ENCODE peak calls at places on chromosomes 3 and 15, in five cellular contexts. O is body of pancreas; Y is EL; D is HL-60; X is activated CD4-positive, alpha-beta T cell treated with anti-CD3 and anti-CD28 coated beads, Interleukin-2, amount 50 U/mL, for 48 hours. F is an unnamed sample.

GRCh38 chr3:128497305-128498126 is 4.5 kb upstream of the GATA2 start:
- DNase-seq in Y (peak), X (peak), D (peak), O (peak), F (no peak)

GRCh38 chr3:136957751-136958288 is at the start of gene IL20RB:
- DNase-seq in X (no peak), Y (peak), D (no peak), O (no peak), F (no peak)

GRCh38 chr3:43760951-43761350 is 70.2 kb downstream of the ABHD5 start:
- DNase-seq in Y (no peak), O (no peak), D (no peak), X (no peak), F (no peak)

GRCh38 chr3:15631426-15632211 is 30.1 kb downstream of the BTD start:
- DNase-seq in X (no peak), Y (peak), O (no peak), D (no peak), F (no peak)

GRCh38 chr3:147393261-147393964 is 12.9 kb downstream of the ZIC4 start:
- DNase-seq in Y (peak), X (no peak), D (no peak), O (no peak), F (no peak)

GRCh38 chr3:194561306-194561974 is 71.8 kb downstream of the TMEM44 start:
- DNase-seq in O (no peak), Y (peak), D (no peak), X (no peak), F (no peak)

GRCh38 chr3:41198526-41198925 is 779 bp upstream of the CTNNB1 start:
- DNase-seq in X (peak), O (peak), Y (peak), D (no peak), F (no peak)

GRCh38 chr3:14534379-14535191 is 5.6 kb downstream of the GRIP2 start:
- DNase-seq in D (no peak), Y (no peak), X (no peak), O (no peak), F (no peak)

GRCh38 chr15:65921780-65922179 is 52.5 kb downstream of the RAB11A start:
- DNase-seq in Y (no peak), O (no peak), X (no peak), D (no peak), F (no peak)

GRCh38 chr15:49678655-49679054 is 57.8 kb downstream of the DTWD1 start:
- DNase-seq in D (no peak), Y (no peak), X (no peak), O (no peak), F (no peak)

GRCh38 chr3:31472479-31473390 is 60.0 kb upstream of the STT3B start:
- DNase-seq in X (peak), O (no peak), D (no peak), Y (peak), F (no peak)

GRCh38 chr3:58202917-58203360 is 7.8 kb downstream of the DNASE1L3 start:
- DNase-seq in O (no peak), D (no peak), Y (no peak), X (no peak), F (no peak)

GRCh38 chr15:65634381-65634780 is 12.6 kb downstream of the SLC24A1 start:
- DNase-seq in O (no peak), X (no peak), Y (no peak), D (no peak), F (no peak)

GRCh38 chr15:66505430-66505811 is 295 bp downstream of the ZWILCH start:
- DNase-seq in X (no peak), Y (no peak), D (no peak), O (no peak), F (no peak)

F was measured in cortex of kidney.